ENCODE peak calls at places on chromosome 5, in five cellular contexts. Z is Right ventricle myocardium superior, V is amniotic stem cell, B is NCI-H146, M is Caki2. H is an unnamed sample.

GRCh38 chr5:159616967-159617366 is 286.7 kb upstream of the IL12B start:
- DNase-seq in B (no peak), V (no peak), Z (no peak), M (no peak), H (no peak)

GRCh38 chr5:68757813-68758212 is 336.0 kb upstream of the SLC30A5 start:
- DNase-seq in Z (no peak), V (no peak), M (no peak), B (no peak), H (no peak)

GRCh38 chr5:143807401-143807800 is 4.6 kb upstream of the HMHB1 start:
- DNase-seq in M (no peak), Z (no peak), B (no peak), V (no peak), H (no peak)

GRCh38 chr5:160480652-160481051 is 59.0 kb downstream of the PTTG1 start:
- DNase-seq in Z (no peak), B (peak), V (no peak), M (no peak), H (no peak)

GRCh38 chr5:74396913-74397606 is 243.5 kb downstream of the ENC1 start:
- DNase-seq in V (no peak), M (no peak), B (peak), Z (no peak), H (no peak)

GRCh38 chr5:117623042-117623815 is 1048.6 kb upstream of the SEMA6A start:
- DNase-seq in M (no peak), Z (no peak), V (no peak), B (no peak), H (peak)

GRCh38 chr5:122076669-122077450 is 1.2 kb downstream of the LOX start:
- DNase-seq in Z (peak), B (peak), M (peak), V (peak), H (peak)

GRCh38 chr5:59491944-59492343 is 401.6 kb downstream of the PDE4D start:
- DNase-seq in B (no peak), Z (no peak), M (no peak), V (no peak), H (no peak)